ENCODE peak calls at places on chromosomes 12 and 14, in five cellular contexts. T is thyroid gland, R is OCI-LY7, W is mammary epithelial cell, I is neuronal stem cell. D is an unnamed sample. For H3K4me1, the result is how much of the 10 kb centered on the place peaks cover.

GRCh38 chr14:72824051-72824450 is 69.8 kb downstream of the DPF3 start:
- DNase-seq in T (no peak), R (no peak), W (no peak), I (no peak), D (no peak)

GRCh38 chr12:52156310-52156709 is 35.5 kb downstream of the KRT80 start:
- DNase-seq in T (no peak), R (no peak), W (peak), I (no peak), D (no peak)

GRCh38 chr14:97349946-97350345 is 552.8 kb downstream of the VRK1 start:
- DNase-seq in T (no peak), R (no peak), W (no peak), I (no peak), D (no peak)

GRCh38 chr14:85534435-85534834 is 4.5 kb downstream of the FLRT2 start:
- DNase-seq in T (peak), R (no peak), W (peak), I (peak), D (no peak)

GRCh38 chr14:60430276-60430675 is 55.6 kb downstream of the C14orf39 start:
- DNase-seq in T (no peak), R (no peak), W (no peak), I (no peak), D (no peak)

GRCh38 chr14:93892505-93892839 is 34.7 kb upstream of the FAM181A start:
- DNase-seq in T (no peak), R (no peak), W (no peak), I (no peak), D (no peak)

GRCh38 chr14:104965561-104966231 is 12.5 kb downstream of the AHNAK2 start:
- DNase-seq in T (no peak), R (no peak), W (no peak), I (no peak), D (peak)

GRCh38 chr12:31951008-31951407 is 8.2 kb upstream of the RESF1 start:
- DNase-seq in T (no peak), R (peak), W (no peak), I (no peak), D (no peak)

GRCh38 chr12:64633940-64634337 is 23.6 kb downstream of the RASSF3 start:
- DNase-seq in T (peak), R (no peak), W (peak), I (no peak), D (peak)

GRCh38 chr12:105420659-105421240 is 90.3 kb downstream of the C12orf75 start:
- DNase-seq in T (peak), R (peak), W (peak), I (peak), D (peak)

GRCh38 chr14:69077841-69078240 is 75.1 kb downstream of the DCAF5 start:
- DNase-seq in T (no peak), R (no peak), W (peak), I (no peak), D (no peak)

GRCh38 chr12:92218394-92219077 is 72.9 kb upstream of the BTG1 start:
- DNase-seq in T (no peak), R (no peak), W (no peak), I (no peak), D (no peak)

GRCh38 chr14:34873591-34874385 is 1.4 kb downstream of the BAZ1A start:
- DNase-seq in T (peak), R (peak), W (peak), I (peak), D (peak)

GRCh38 chr12:79174656-79175055 is 310.1 kb downstream of the SYT1 start:
- DNase-seq in T (no peak), R (peak), W (peak), I (no peak), D (no peak)

GRCh38 chr12:16359512-16360491 is 12.4 kb downstream of the MGST1 start:
- DNase-seq in T (peak), R (peak), W (peak), I (peak), D (peak)

GRCh38 chr14:92534863-92535654 is 21.5 kb downstream of the RIN3 start:
- DNase-seq in T (no peak), R (no peak), W (no peak), I (no peak), D (no peak)

GRCh38 chr12:117189725-117190209 is 503 bp downstream of the FBXO21 start:
- DNase-seq in T (peak), R (peak), W (peak), I (peak), D (peak)

GRCh38 chr12:104719700-104720345 is 238.3 kb downstream of the SLC41A2 start:
- DNase-seq in T (no peak), R (no peak), W (no peak), I (no peak), D (no peak)

GRCh38 chr12:94200695-94201094 is 52.3 kb downstream of the PLXNC1 start:
- DNase-seq in T (no peak), R (no peak), W (no peak), I (no peak), D (no peak)

GRCh38 chr14:101781240-101782061 is 19.9 kb downstream of the PPP2R5C start:
- DNase-seq in T (peak), R (peak), W (peak), I (no peak), D (peak)

GRCh38 chr14:101780887-101781239 is 19.4 kb downstream of the PPP2R5C start:
- DNase-seq in T (peak), R (no peak), W (no peak), I (no peak), D (peak)

GRCh38 chr14:101783260-101784016 is 21.9 kb downstream of the PPP2R5C start:
- DNase-seq in T (no peak), R (no peak), W (no peak), I (no peak), D (no peak)

GRCh38 chr14:101776315-101776714 is 14.8 kb downstream of the PPP2R5C start:
- DNase-seq in T (no peak), R (peak), W (no peak), I (no peak), D (no peak)

DNA sequence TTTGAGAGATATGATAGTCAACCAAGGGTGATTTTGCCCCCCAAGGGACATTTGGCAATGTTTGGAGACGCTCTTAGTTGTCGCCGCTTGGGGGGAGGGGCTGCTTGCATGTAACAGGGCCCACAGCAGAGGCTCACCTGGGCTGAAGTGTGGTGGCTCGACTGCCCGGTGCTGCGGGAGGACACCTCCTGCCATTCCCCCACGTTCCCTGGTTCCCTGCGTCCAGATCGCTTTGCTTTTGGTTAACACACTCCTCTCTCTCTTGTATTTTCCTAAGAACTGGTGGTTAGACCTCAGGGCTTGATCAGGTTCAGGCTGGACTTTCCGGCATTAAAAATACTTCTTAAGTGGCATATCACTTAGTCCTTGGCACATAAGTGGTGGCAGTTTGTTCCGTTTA is 18.9 kb downstream of the PPP2R5C start:
- DNase-seq in T (peak), R (no peak), W (no peak), I (no peak), D (peak)
- H3K27ac ChIP-seq in T (no peak), R (no peak), W (no peak), I (no peak), D (no peak)

GRCh38 chr12:98421336-98421735 is 94.1 kb upstream of the TMPO start:
- DNase-seq in T (no peak), R (no peak), W (no peak), I (no peak), D (no peak)
- H3K4me1 ChIP-seq in T (under half), R (under half), W (under half), I (under half), D (under half)

GRCh38 chr12:39616666-39617065 is 2.9 kb downstream of the ABCD2 start:
- DNase-seq in T (no peak), R (no peak), W (no peak), I (no peak), D (no peak)
- H3K4me3 ChIP-seq in T (no peak), R (peak), W (no peak), I (no peak), D (no peak)

DNA sequence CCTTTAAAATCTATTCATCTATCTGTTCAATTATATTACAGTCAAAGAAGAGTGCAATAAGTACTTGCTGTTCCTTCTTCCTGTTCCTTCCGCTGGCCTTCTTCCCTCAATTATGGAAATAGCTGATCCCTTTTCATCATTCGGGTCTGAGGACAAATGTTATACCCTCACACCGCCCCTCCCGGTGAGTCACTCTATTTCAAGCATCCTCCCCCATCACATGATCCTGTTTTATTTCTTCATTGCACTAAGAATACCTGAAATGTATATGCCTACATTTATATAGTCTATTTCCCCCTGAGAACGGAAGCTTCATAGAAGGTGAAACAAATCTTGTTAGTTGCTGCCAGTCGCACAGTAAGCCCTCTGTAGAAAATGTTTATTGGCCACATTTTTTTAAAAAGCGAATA is 2.5 kb downstream of the SLC38A1 start:
- DNase-seq in T (no peak), R (peak), W (peak), I (no peak), D (no peak)
- H3K27ac ChIP-seq in T (peak), R (peak), W (peak), I (no peak), D (no peak)

GRCh38 chr14:74952195-74952665 is 3.2 kb downstream of the PGF start:
- DNase-seq in T (peak), R (no peak), W (no peak), I (no peak), D (peak)

GRCh38 chr14:74954232-74954946 is 1.0 kb downstream of the PGF start:
- DNase-seq in T (peak), R (no peak), W (no peak), I (no peak), D (peak)

GRCh38 chr14:74952697-74953484 is 2.5 kb downstream of the PGF start:
- DNase-seq in T (peak), R (no peak), W (peak), I (no peak), D (peak)

GRCh38 chr14:74954947-74955228 is 509 bp downstream of the PGF start:
- DNase-seq in T (no peak), R (no peak), W (no peak), I (no peak), D (no peak)

GRCh38 chr14:74953686-74954085 is 1.7 kb downstream of the PGF start:
- DNase-seq in T (no peak), R (no peak), W (no peak), I (no peak), D (peak)
- H3K4me1 ChIP-seq in T (half or more), R (under half), W (under half), I (under half), D (under half)

GRCh38 chr12:88578821-88579518 is 1.3 kb downstream of the KITLG start:
- DNase-seq in T (peak), R (no peak), W (peak), I (peak), D (no peak)

GRCh38 chr12:88575361-88575959 is 4.8 kb downstream of the KITLG start:
- DNase-seq in T (no peak), R (no peak), W (no peak), I (no peak), D (no peak)

GRCh38 chr12:88579572-88579940 is 715 bp downstream of the KITLG start:
- DNase-seq in T (peak), R (no peak), W (peak), I (no peak), D (peak)

GRCh38 chr12:88578274-88578673 is 2.0 kb downstream of the KITLG start:
- DNase-seq in T (no peak), R (no peak), W (no peak), I (no peak), D (no peak)

DNA sequence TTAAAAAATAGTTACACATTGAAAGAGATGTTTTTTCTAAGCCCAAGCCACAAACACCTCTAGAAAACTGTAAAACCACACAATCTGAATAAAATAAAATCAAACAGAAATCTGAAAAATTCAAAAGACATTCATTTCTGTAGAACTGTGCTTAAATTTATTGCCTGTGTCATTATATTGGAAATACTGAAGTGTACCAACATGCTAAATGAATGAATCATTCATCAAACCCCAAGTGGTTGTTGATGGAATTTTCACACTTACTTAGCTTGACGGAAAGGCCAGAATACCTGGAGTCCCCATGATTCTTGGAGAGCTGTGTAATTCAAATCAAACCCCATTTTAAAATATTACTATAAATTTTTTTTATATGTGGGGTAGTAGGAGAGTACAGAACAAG is 2.7 kb downstream of the KITLG start:
- DNase-seq in T (no peak), R (no peak), W (peak), I (no peak), D (no peak)
- H3K4me3 ChIP-seq in T (no peak), R (no peak), W (peak), I (no peak), D (no peak)

D was measured in aorta.